ENCODE peak calls at places on chromosomes 2 and 18, in eight cellular contexts. A is spleen; H is hepatocyte; Q is activated T-helper 9 cell treated with anti-CD3 and anti-CD28 coated beads, Interleukin-2, amount 50 U/mL, for 16 hours; Z is prostate gland; R is neural progenitor cell; J is activated T-cell treated with anti-CD3 and anti-CD28 coated beads, Interleukin-2, amount 50 U/mL, for 1 hour; M is activated CD4-positive, alpha-beta T cell treated with anti-CD3 and anti-CD28 coated beads, Interleukin-2, amount 50 U/mL, for 4 hours. G is an unnamed sample.

GRCh38 chr2:230827774-230828271 is 36.9 kb upstream of the ITM2C start:
- DNase-seq in H (no peak), Q (no peak), R (no peak), Z (no peak), J (no peak), M (no peak), A (peak; percentile 70), G (no peak)

GRCh38 chr2:202945-203344 is 60.9 kb downstream of the SH3YL1 start:
- DNase-seq in H (no peak), J (no peak), Z (no peak), A (no peak), Q (no peak), R (no peak), M (no peak), G (no peak)

GRCh38 chr2:28048341-28048740 is 157.8 kb downstream of the BABAM2 start:
- DNase-seq in H (no peak), M (no peak), Z (no peak), J (no peak), Q (no peak), A (no peak), R (no peak), G (no peak)

GRCh38 chr2:139353874-139354273 is 573.7 kb upstream of the NXPH2 start:
- DNase-seq in Q (no peak), J (no peak), M (no peak), R (no peak), A (no peak), Z (no peak), H (no peak), G (no peak)

GRCh38 chr2:60882971-60883753 is 1.8 kb downstream of the REL start:
- DNase-seq in M (no peak), H (peak; percentile 11), R (peak; percentile 18), Z (no peak), J (no peak), A (no peak), Q (no peak), G (no peak)

GRCh38 chr2:86790134-86790827 is 432 bp downstream of the CD8A start:
- DNase-seq in M (no peak), Q (no peak), Z (no peak), A (peak; percentile 79), H (peak; percentile 12), J (peak; percentile 43), R (peak; percentile 53), G (no peak)

GRCh38 chr18:24492445-24492844 is 32.0 kb downstream of the HRH4 start:
- DNase-seq in R (no peak), A (peak; percentile 78), M (no peak), Q (no peak), J (no peak), Z (no peak), H (no peak), G (no peak)

GRCh38 chr2:198628596-198628995 is 824.2 kb downstream of the PLCL1 start:
- DNase-seq in H (no peak), R (no peak), J (no peak), A (no peak), Z (no peak), M (no peak), Q (no peak), G (no peak)

GRCh38 chr2:235724964-235725603 is 231.2 kb downstream of the AGAP1 start:
- DNase-seq in J (no peak), R (no peak), H (no peak), Z (no peak), Q (no peak), M (no peak), A (peak; percentile 36), G (no peak)

GRCh38 chr2:162382283-162382682 is 38.4 kb downstream of the GCA start:
- DNase-seq in H (peak; percentile 31), J (no peak), A (no peak), M (no peak), Z (no peak), Q (no peak), R (no peak), G (no peak)

GRCh38 chr2:61181382-61182058 is 19.5 kb downstream of the C2orf74 start:
- DNase-seq in Z (no peak), H (no peak), R (no peak), J (no peak), Q (no peak), A (no peak), M (no peak), G (no peak)

GRCh38 chr2:99395589-99396130 is 58.5 kb downstream of the EIF5B start:
- DNase-seq in Z (no peak), H (no peak), M (no peak), R (no peak), Q (no peak), J (no peak), A (no peak), G (no peak)

GRCh38 chr18:46039967-46040746 is 31.9 kb downstream of the PSTPIP2 start:
- DNase-seq in A (no peak), Q (no peak), Z (no peak), H (no peak), R (no peak), J (no peak), M (no peak), G (no peak)

GRCh38 chr2:179268277-179268935 is 3.8 kb upstream of the SESTD1 start:
- DNase-seq in H (no peak), A (no peak), M (no peak), R (peak; percentile 34), Q (no peak), Z (no peak), J (no peak), G (no peak)

GRCh38 chr2:40049782-40050181 is 270.7 kb upstream of the THUMPD2 start:
- DNase-seq in R (no peak), Z (no peak), H (peak; percentile 18), M (no peak), A (no peak), J (no peak), Q (no peak), G (no peak)